ENCODE peak calls at places on chromosome 12, in nine cellular contexts. Q, C, B, W, Y, A, L, O and P are unnamed samples.

GRCh38 chr12:78209851-78210493 is 379.3 kb downstream of the NAV3 start:
- DNase-seq in Q (no peak), C (no peak), B (no peak), W (no peak), Y (no peak), A (no peak), L (peak; percentile 59), O (no peak), P (no peak)

GRCh38 chr12:28313631-28314030 is 123.4 kb downstream of the CCDC91 start:
- DNase-seq in Q (no peak), C (no peak), B (no peak), W (no peak), Y (no peak), A (no peak), L (no peak), O (no peak), P (peak; percentile 44)

GRCh38 chr12:12372946-12373722 is 16.3 kb downstream of the BORCS5 start:
- DNase-seq in Q (no peak), C (no peak), B (no peak), W (no peak), Y (no peak), A (no peak), L (no peak), O (no peak), P (no peak)

GRCh38 chr12:53959314-53959713 is 4.6 kb downstream of the HOXC12 start:
- DNase-seq in Q (no peak), C (no peak), B (no peak), W (no peak), Y (no peak), A (no peak), L (no peak), O (no peak), P (no peak)

GRCh38 chr12:46391630-46392029 is 19.1 kb upstream of the SLC38A2 start:
- DNase-seq in Q (no peak), C (peak; percentile 35), B (no peak), W (no peak), Y (no peak), A (no peak), L (no peak), O (no peak), P (peak; percentile 4)

GRCh38 chr12:109744991-109745942 is 31.6 kb downstream of the FAM222A start:
- DNase-seq in Q (no peak), C (no peak), B (no peak), W (no peak), Y (no peak), A (no peak), L (no peak), O (no peak), P (no peak)

GRCh38 chr12:49094104-49094948 is at the start of gene DHH:
- DNase-seq in Q (no peak), C (peak; percentile 67), B (no peak), W (peak; percentile 81), Y (no peak), A (no peak), L (no peak), O (no peak), P (peak; percentile 59)

GRCh38 chr12:120223458-120224303 is 22.8 kb upstream of the RPLP0 start:
- DNase-seq in Q (no peak), C (no peak), B (no peak), W (no peak), Y (no peak), A (no peak), L (no peak), O (no peak), P (no peak)

GRCh38 chr12:96177013-96177412 is 17.2 kb upstream of the ELK3 start:
- DNase-seq in Q (no peak), C (no peak), B (no peak), W (no peak), Y (no peak), A (no peak), L (no peak), O (no peak), P (no peak)

GRCh38 chr12:22287776-22288621 is 46.5 kb downstream of the ST8SIA1 start:
- DNase-seq in Q (no peak), C (no peak), B (no peak), W (no peak), Y (no peak), A (no peak), L (no peak), O (no peak), P (no peak)

GRCh38 chr12:2397356-2398045 is 344.7 kb downstream of the CACNA1C start:
- DNase-seq in Q (no peak), C (no peak), B (no peak), W (no peak), Y (no peak), A (peak; percentile 20), L (no peak), O (no peak), P (no peak)

GRCh38 chr12:29171421-29172258 is 22.6 kb downstream of the FAR2 start:
- DNase-seq in Q (no peak), C (no peak), B (no peak), W (no peak), Y (no peak), A (no peak), L (no peak), O (no peak), P (no peak)

GRCh38 chr12:131940121-131940520 is 9.6 kb upstream of the EP400 start:
- DNase-seq in Q (no peak), C (peak; percentile 5), B (no peak), W (no peak), Y (no peak), A (no peak), L (peak; percentile 36), O (no peak), P (no peak)

GRCh38 chr12:53231859-53232640 is at the start of gene RARG:
- DNase-seq in Q (no peak), C (peak; percentile 57), B (no peak), W (peak; percentile 92), Y (peak; percentile 71), A (peak; percentile 66), L (no peak), O (no peak), P (peak; percentile 88)

GRCh38 chr12:6278439-6279255 is 31.8 kb upstream of the PLEKHG6 start:
- DNase-seq in Q (peak; percentile 67), C (peak; percentile 92), B (peak; percentile 97), W (peak; percentile 96), Y (peak; percentile 94), A (peak; percentile 84), L (peak; percentile 77), O (no peak), P (peak; percentile 88)

GRCh38 chr12:70919597-70920035 is 922 bp downstream of the PTPRR start:
- DNase-seq in Q (no peak), C (no peak), B (no peak), W (no peak), Y (no peak), A (no peak), L (no peak), O (no peak), P (no peak)

GRCh38 chr12:52976574-52977071 is 27.7 kb downstream of the KRT18 start:
- DNase-seq in Q (no peak), C (no peak), B (no peak), W (no peak), Y (no peak), A (no peak), L (no peak), O (peak; percentile 69), P (no peak)

GRCh38 chr12:116717466-116718457 is 20.1 kb downstream of the SPRING1 start:
- DNase-seq in Q (no peak), C (peak; percentile 75), B (no peak), W (peak; percentile 83), Y (peak; percentile 36), A (no peak), L (peak; percentile 33), O (no peak), P (peak; percentile 71)

GRCh38 chr12:76064904-76065303 is 19.6 kb downstream of the NAP1L1 start:
- DNase-seq in Q (no peak), C (no peak), B (no peak), W (no peak), Y (no peak), A (no peak), L (no peak), O (no peak), P (no peak)

GRCh38 chr12:75724913-75725312 is 213.5 kb upstream of the KRR1 start:
- DNase-seq in Q (no peak), C (no peak), B (no peak), W (no peak), Y (no peak), A (no peak), L (peak; percentile 24), O (no peak), P (peak; percentile 22)

GRCh38 chr12:19179986-19180385 is 50.5 kb downstream of the PLEKHA5 start:
- DNase-seq in Q (no peak), C (no peak), B (no peak), W (no peak), Y (no peak), A (no peak), L (no peak), O (no peak), P (no peak)